ENCODE peak calls at places on chromosomes 3 and 15, in five cellular contexts. One of them, this sample, is unnamed.
A peak's percentile ranks its signal among the peaks of the same experiment; 100 is the strongest.

GRCh38 chr3:97658670-97659285 is 105.8 kb upstream of the ARL6 start:
- DNase-seq in psoas muscle: no peak
- DNase-seq in ovary: no peak
- DNase-seq in heart left ventricle: no peak
- DNase-seq in transverse colon: no peak
- DNase-seq in this sample: no peak

GRCh38 chr15:95457520-95457919 is 873.0 kb upstream of the NR2F2 start:
- DNase-seq in psoas muscle: no peak
- DNase-seq in ovary: no peak
- DNase-seq in heart left ventricle: peak; percentile 58
- DNase-seq in transverse colon: no peak
- DNase-seq in this sample: peak; percentile 63

GRCh38 chr3:108127301-108127988 is 36.6 kb upstream of the CD47 start:
- DNase-seq in psoas muscle: no peak
- DNase-seq in ovary: no peak
- DNase-seq in heart left ventricle: no peak
- DNase-seq in transverse colon: peak; percentile 37
- DNase-seq in this sample: no peak

GRCh38 chr3:146421814-146422748 is 47.3 kb downstream of the PLSCR2 start:
- DNase-seq in psoas muscle: no peak
- DNase-seq in ovary: no peak
- DNase-seq in heart left ventricle: no peak
- DNase-seq in transverse colon: no peak
- DNase-seq in this sample: no peak

GRCh38 chr3:129602730-129603560 is 3.5 kb downstream of the PLXND1 start:
- DNase-seq in psoas muscle: peak; percentile 87
- DNase-seq in ovary: peak; percentile 73
- DNase-seq in heart left ventricle: peak; percentile 87
- DNase-seq in transverse colon: peak; percentile 56
- DNase-seq in this sample: peak; percentile 77

GRCh38 chr3:4995500-4996053 is 16.3 kb downstream of the BHLHE40 start:
- DNase-seq in psoas muscle: peak; percentile 74
- DNase-seq in ovary: no peak
- DNase-seq in heart left ventricle: no peak
- DNase-seq in transverse colon: no peak
- DNase-seq in this sample: no peak

GRCh38 chr15:66287461-66288055 is 5.8 kb upstream of the DIS3L start:
- DNase-seq in psoas muscle: no peak
- DNase-seq in ovary: no peak
- DNase-seq in heart left ventricle: no peak
- DNase-seq in transverse colon: no peak
- DNase-seq in this sample: no peak

GRCh38 chr3:37168896-37169295 is 5.5 kb downstream of the LRRFIP2 start:
- DNase-seq in psoas muscle: no peak
- DNase-seq in ovary: no peak
- DNase-seq in heart left ventricle: no peak
- DNase-seq in transverse colon: no peak
- DNase-seq in this sample: no peak

GRCh38 chr3:43231276-43232000 is 54.9 kb upstream of the SNRK start:
- DNase-seq in psoas muscle: no peak
- DNase-seq in ovary: no peak
- DNase-seq in heart left ventricle: no peak
- DNase-seq in transverse colon: no peak
- DNase-seq in this sample: no peak

GRCh38 chr15:42775431-42775830 is 38.5 kb upstream of the CDAN1 start:
- DNase-seq in psoas muscle: no peak
- DNase-seq in ovary: no peak
- DNase-seq in heart left ventricle: no peak
- DNase-seq in transverse colon: no peak
- DNase-seq in this sample: no peak

GRCh38 chr15:68335655-68336054 is 58.1 kb downstream of the FEM1B start:
- DNase-seq in psoas muscle: no peak
- DNase-seq in ovary: no peak
- DNase-seq in heart left ventricle: no peak
- DNase-seq in transverse colon: no peak
- DNase-seq in this sample: no peak

GRCh38 chr15:90456236-90456635 is 68.2 kb downstream of the IQGAP1 start:
- DNase-seq in psoas muscle: no peak
- DNase-seq in ovary: no peak
- DNase-seq in heart left ventricle: no peak
- DNase-seq in transverse colon: no peak
- DNase-seq in this sample: no peak

GRCh38 chr3:71724584-71725278 is 471 bp downstream of the EIF4E3 start:
- DNase-seq in psoas muscle: peak; percentile 86
- DNase-seq in ovary: peak; percentile 58
- DNase-seq in heart left ventricle: peak; percentile 77
- DNase-seq in transverse colon: peak; percentile 69
- DNase-seq in this sample: peak; percentile 37

GRCh38 chr15:67188551-67189218 is 65.8 kb downstream of the AAGAB start:
- DNase-seq in psoas muscle: peak; percentile 64
- DNase-seq in ovary: peak; percentile 74
- DNase-seq in heart left ventricle: no peak
- DNase-seq in transverse colon: no peak
- DNase-seq in this sample: peak; percentile 51

GRCh38 chr3:187368251-187368733 is at the start of gene RTP4:
- DNase-seq in psoas muscle: no peak
- DNase-seq in ovary: no peak
- DNase-seq in heart left ventricle: no peak
- DNase-seq in transverse colon: no peak
- DNase-seq in this sample: peak; percentile 32

GRCh38 chr3:100913870-100914654 is 79.2 kb downstream of the ABI3BP start:
- DNase-seq in psoas muscle: no peak
- DNase-seq in ovary: peak; percentile 31
- DNase-seq in heart left ventricle: no peak
- DNase-seq in transverse colon: no peak
- DNase-seq in this sample: peak; percentile 84

GRCh38 chr3:155554777-155555445 is 190.0 kb downstream of the PLCH1 start:
- DNase-seq in psoas muscle: no peak
- DNase-seq in ovary: no peak
- DNase-seq in heart left ventricle: no peak
- DNase-seq in transverse colon: no peak
- DNase-seq in this sample: no peak

GRCh38 chr3:49263490-49263889 is 13.5 kb downstream of the C3orf62 start:
- DNase-seq in psoas muscle: no peak
- DNase-seq in ovary: no peak
- DNase-seq in heart left ventricle: no peak
- DNase-seq in transverse colon: no peak
- DNase-seq in this sample: peak; percentile 77

GRCh38 chr15:77243146-77243545 is 172.2 kb upstream of the TSPAN3 start:
- DNase-seq in psoas muscle: no peak
- DNase-seq in ovary: no peak
- DNase-seq in heart left ventricle: no peak
- DNase-seq in transverse colon: no peak
- DNase-seq in this sample: no peak

GRCh38 chr3:191282262-191283215 is 46.7 kb upstream of the CCDC50 start:
- DNase-seq in psoas muscle: no peak
- DNase-seq in ovary: no peak
- DNase-seq in heart left ventricle: no peak
- DNase-seq in transverse colon: no peak
- DNase-seq in this sample: no peak

GRCh38 chr3:28791713-28792255 is 443.2 kb upstream of the AZI2 start:
- DNase-seq in psoas muscle: no peak
- DNase-seq in ovary: no peak
- DNase-seq in heart left ventricle: no peak
- DNase-seq in transverse colon: no peak
- DNase-seq in this sample: no peak

GRCh38 chr15:69648775-69649735 is 196.4 kb downstream of the RPLP1 start:
- DNase-seq in psoas muscle: no peak
- DNase-seq in ovary: no peak
- DNase-seq in heart left ventricle: no peak
- DNase-seq in transverse colon: no peak
- DNase-seq in this sample: no peak

GRCh38 chr15:57003418-57003817 is 85.0 kb downstream of the TCF12 start:
- DNase-seq in psoas muscle: no peak
- DNase-seq in ovary: no peak
- DNase-seq in heart left ventricle: no peak
- DNase-seq in transverse colon: no peak
- DNase-seq in this sample: no peak

GRCh38 chr3:10285307-10285706 is 7.4 kb downstream of the GHRL start:
- DNase-seq in psoas muscle: no peak
- DNase-seq in ovary: no peak
- DNase-seq in heart left ventricle: no peak
- DNase-seq in transverse colon: no peak
- DNase-seq in this sample: no peak

GRCh38 chr15:65083262-65083701 is 6.7 kb downstream of the KBTBD13 start:
- DNase-seq in psoas muscle: no peak
- DNase-seq in ovary: no peak
- DNase-seq in heart left ventricle: no peak
- DNase-seq in transverse colon: no peak
- DNase-seq in this sample: peak; percentile 61

GRCh38 chr3:46433841-46434240 is 26.8 kb downstream of the CCRL2 start:
- DNase-seq in psoas muscle: no peak
- DNase-seq in ovary: no peak
- DNase-seq in heart left ventricle: no peak
- DNase-seq in transverse colon: no peak
- DNase-seq in this sample: no peak

GRCh38 chr3:190378240-190378891 is 9.6 kb upstream of the CLDN16 start:
- DNase-seq in psoas muscle: no peak
- DNase-seq in ovary: no peak
- DNase-seq in heart left ventricle: no peak
- DNase-seq in transverse colon: no peak
- DNase-seq in this sample: no peak

GRCh38 chr3:73056365-73057150 is 4.9 kb upstream of the EBLN2 start:
- DNase-seq in psoas muscle: no peak
- DNase-seq in ovary: no peak
- DNase-seq in heart left ventricle: no peak
- DNase-seq in transverse colon: no peak
- DNase-seq in this sample: no peak

GRCh38 chr3:172074027-172074426 is 34.6 kb downstream of the FNDC3B start:
- DNase-seq in psoas muscle: no peak
- DNase-seq in ovary: no peak
- DNase-seq in heart left ventricle: no peak
- DNase-seq in transverse colon: no peak
- DNase-seq in this sample: no peak
- H3K36me3 ChIP-seq in psoas muscle: no peaks in the 10 kb centered on the region
- H3K36me3 ChIP-seq in ovary: no peaks in the 10 kb centered on the region
- H3K36me3 ChIP-seq in heart left ventricle: peaks cover 7% of the 10 kb centered on the region
- H3K36me3 ChIP-seq in transverse colon: no peaks in the 10 kb centered on the region
- H3K36me3 ChIP-seq in this sample: no peaks in the 10 kb centered on the region

GRCh38 chr3:183180765-183181295 is 18.3 kb upstream of the LAMP3 start:
- DNase-seq in psoas muscle: no peak
- DNase-seq in ovary: no peak
- DNase-seq in heart left ventricle: no peak
- DNase-seq in transverse colon: no peak
- DNase-seq in this sample: no peak

GRCh38 chr3:183180105-183180763 is 17.7 kb upstream of the LAMP3 start:
- DNase-seq in psoas muscle: no peak
- DNase-seq in ovary: no peak
- DNase-seq in heart left ventricle: no peak
- DNase-seq in transverse colon: no peak
- DNase-seq in this sample: no peak

GRCh38 chr3:183178833-183179549 is 16.5 kb upstream of the LAMP3 start:
- DNase-seq in psoas muscle: peak; percentile 58
- DNase-seq in ovary: peak; percentile 40
- DNase-seq in heart left ventricle: no peak
- DNase-seq in transverse colon: peak; percentile 39
- DNase-seq in this sample: peak; percentile 49

GRCh38 chr3:183181606-183182005 is 19.1 kb upstream of the LAMP3 start:
- DNase-seq in psoas muscle: no peak
- DNase-seq in ovary: no peak
- DNase-seq in heart left ventricle: no peak
- DNase-seq in transverse colon: no peak
- DNase-seq in this sample: no peak

DNA sequence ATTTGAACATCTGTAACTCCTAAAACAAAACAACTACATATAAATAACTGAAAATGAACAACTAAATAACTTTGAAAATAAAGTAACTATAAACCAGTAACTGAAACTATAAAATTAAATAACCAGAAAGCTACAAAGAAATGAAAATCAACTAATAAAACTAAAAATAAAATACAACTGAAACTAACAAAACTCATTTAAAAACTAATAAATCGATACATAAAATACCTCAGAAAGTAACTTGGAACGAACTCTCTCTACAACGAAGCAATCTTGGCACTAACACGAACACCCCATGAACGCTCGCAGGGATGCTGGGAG is 15.9 kb upstream of the LAMP3 start:
- DNase-seq in psoas muscle: no peak
- DNase-seq in ovary: no peak
- DNase-seq in heart left ventricle: no peak
- DNase-seq in transverse colon: no peak
- DNase-seq in this sample: no peak
- H3K4me3 ChIP-seq in psoas muscle: peak overlapping the region; percentile 72
- H3K4me3 ChIP-seq in ovary: peak overlapping the region; percentile 39
- H3K4me3 ChIP-seq in heart left ventricle: peak overlapping the region; percentile 54
- H3K4me3 ChIP-seq in transverse colon: peak overlapping the region; percentile 25
- H3K4me3 ChIP-seq in this sample: peak overlapping the region; percentile 36

DNA sequence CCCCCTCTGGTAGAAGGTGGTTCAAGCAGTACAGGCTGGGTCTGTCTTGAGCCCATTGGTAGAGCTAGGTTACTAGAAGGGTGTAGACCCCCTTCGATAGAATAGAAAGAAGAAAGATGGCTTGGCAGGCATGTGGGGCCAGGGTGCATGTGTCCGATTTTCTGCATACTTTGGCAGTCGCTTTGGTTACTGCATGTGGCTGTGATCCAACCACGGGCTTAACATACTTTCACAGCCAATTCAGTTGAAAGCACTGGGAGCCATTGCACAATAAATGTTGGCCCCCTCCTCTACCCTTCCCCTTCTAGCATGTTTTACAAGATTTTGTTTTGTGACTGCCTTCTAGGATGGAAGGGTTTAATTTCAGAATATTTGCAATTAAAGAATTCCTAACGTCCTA is 7.2 kb downstream of the ARID3B start:
- DNase-seq in psoas muscle: no peak
- DNase-seq in ovary: no peak
- DNase-seq in heart left ventricle: no peak
- DNase-seq in transverse colon: no peak
- DNase-seq in this sample: no peak
- H3K4me1 ChIP-seq in psoas muscle: peaks cover 28% of the 10 kb centered on the region
- H3K4me1 ChIP-seq in ovary: peaks cover 3% of the 10 kb centered on the region
- H3K4me1 ChIP-seq in heart left ventricle: peaks cover 36% of the 10 kb centered on the region
- H3K4me1 ChIP-seq in transverse colon: peaks cover 18% of the 10 kb centered on the region
- H3K4me1 ChIP-seq in this sample: peaks cover 14% of the 10 kb centered on the region

DNA sequence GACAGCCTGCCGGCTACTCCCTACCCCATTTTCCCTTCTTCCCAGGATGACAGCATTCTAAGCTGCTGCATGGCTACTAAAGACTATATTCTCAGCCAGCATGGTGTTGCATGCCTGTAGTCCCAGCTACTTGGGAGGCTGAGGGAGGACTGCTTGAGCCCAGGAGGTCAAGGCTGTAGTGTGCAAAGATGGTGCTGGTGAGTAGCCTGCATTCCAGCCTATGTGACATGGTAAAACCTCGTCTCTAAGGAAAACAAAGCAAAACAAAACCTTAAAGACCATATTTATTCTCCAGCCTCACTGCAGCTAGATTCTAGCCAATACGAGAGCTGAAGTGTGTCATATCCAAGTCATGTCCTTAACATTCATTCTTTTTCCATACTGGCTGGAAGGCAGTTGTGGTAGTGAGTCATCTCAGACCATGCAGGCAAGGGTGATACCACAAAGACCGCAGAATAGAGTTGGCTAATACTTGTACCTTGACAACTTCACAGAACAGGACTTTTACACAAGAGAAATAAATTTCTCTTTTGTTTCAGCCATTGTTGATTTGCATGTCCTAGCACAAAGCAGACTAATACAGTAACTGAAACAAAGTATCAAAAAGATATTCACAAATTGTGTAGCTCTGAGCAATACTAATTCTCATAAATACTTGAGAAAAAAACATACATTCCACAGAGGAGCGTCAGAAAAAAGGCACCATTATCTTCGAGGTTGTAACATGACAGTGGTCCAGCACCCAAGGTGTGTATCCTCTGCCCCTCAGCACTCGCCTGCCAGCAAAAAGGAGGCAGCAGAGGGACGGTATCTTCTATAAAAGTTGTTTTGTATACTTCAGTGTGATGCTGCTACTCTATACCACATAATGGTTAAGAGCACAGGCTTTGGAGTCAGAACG is 14.8 kb downstream of the PBRM1 start:
- DNase-seq in psoas muscle: no peak
- DNase-seq in ovary: no peak
- DNase-seq in heart left ventricle: no peak
- DNase-seq in transverse colon: no peak
- DNase-seq in this sample: peak; percentile 55
- H3K36me3 ChIP-seq in psoas muscle: peaks cover 98% of the 10 kb centered on the region
- H3K36me3 ChIP-seq in ovary: no peaks in the 10 kb centered on the region
- H3K36me3 ChIP-seq in heart left ventricle: peaks cover 79% of the 10 kb centered on the region
- H3K36me3 ChIP-seq in transverse colon: no peaks in the 10 kb centered on the region
- H3K36me3 ChIP-seq in this sample: no peaks in the 10 kb centered on the region

This sample was measured in testis.